ENCODE peak calls at places on chromosomes 13 and 19, in seven cellular contexts. K is psoas muscle, L is mucosa of descending colon, X is heart left ventricle, T is uterus, P is tibial artery, F is heart right ventricle. U is an unnamed sample. For H3K36me3, the result is how much of the 10 kb centered on the place peaks cover.

GRCh38 chr13:46176756-46177155 is 5.2 kb downstream of the LCP1 start:
- DNase-seq in F (no peak), T (no peak), L (no peak), X (no peak), K (no peak), P (no peak), U (no peak)

GRCh38 chr19:54521022-54521859 is 18.6 kb downstream of the LAIR2 start:
- DNase-seq in F (no peak), P (no peak), L (no peak), T (no peak), X (no peak), K (no peak), U (peak)

GRCh38 chr19:22622901-22623840 is 11.0 kb upstream of the ZNF492 start:
- DNase-seq in F (peak), K (no peak), L (no peak), T (no peak), P (no peak), X (peak), U (no peak)

GRCh38 chr19:11237321-11237720 is 2.1 kb upstream of the ANGPTL8 start:
- DNase-seq in T (no peak), F (no peak), L (no peak), K (no peak), P (no peak), X (no peak), U (no peak)

GRCh38 chr13:45040626-45041025 is 51.3 kb downstream of the GPALPP1 start:
- DNase-seq in K (no peak), L (no peak), P (no peak), T (no peak), X (no peak), F (no peak), U (no peak)

GRCh38 chr13:35566340-35566739 is 89.9 kb upstream of the MAB21L1 start:
- DNase-seq in L (no peak), F (no peak), T (no peak), K (no peak), X (no peak), P (no peak), U (no peak)

GRCh38 chr13:30618186-30618937 is 642 bp downstream of the USPL1 start:
- DNase-seq in X (no peak), P (peak), F (no peak), T (no peak), K (peak), L (peak), U (peak)

GRCh38 chr13:31945202-31945978 is 86.2 kb upstream of the FRY start:
- DNase-seq in T (peak), K (peak), F (peak), P (peak), X (peak), L (peak), U (no peak)

GRCh38 chr13:110485604-110486003 is 75.9 kb downstream of the RAB20 start:
- DNase-seq in F (no peak), L (no peak), P (no peak), T (no peak), K (no peak), X (no peak), U (no peak)

GRCh38 chr19:15424692-15425272 is 6.0 kb upstream of the AKAP8L start:
- DNase-seq in T (no peak), X (peak), K (peak), L (no peak), F (no peak), P (no peak), U (no peak)
- H3K36me3 ChIP-seq in T (under half), X (half or more), K (under half), L (under half), F (under half), P (half or more), U (under half)

DNA sequence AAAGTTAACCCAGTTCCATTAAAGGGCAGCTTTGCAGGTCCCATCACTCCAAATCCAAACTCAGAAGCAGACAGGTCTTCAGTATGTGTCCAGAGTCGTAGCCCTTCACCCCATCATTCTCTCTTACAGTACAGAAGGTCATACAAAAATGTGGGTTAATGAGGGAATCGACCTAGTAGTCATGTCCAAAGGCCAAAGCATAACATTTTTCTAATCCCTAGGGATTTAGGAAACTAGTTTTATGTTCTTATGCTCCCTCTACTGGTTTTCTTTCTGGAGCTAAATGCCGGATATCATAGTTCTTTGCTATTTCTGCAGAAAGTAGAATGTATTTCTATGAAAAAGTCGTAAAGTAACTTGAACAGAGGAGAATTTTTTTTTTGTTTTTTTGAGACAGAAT is 72.2 kb downstream of the DHRS12 start:
- DNase-seq in K (no peak), X (no peak), P (no peak), F (no peak), T (no peak), L (no peak), U (no peak)
- TF ChIP-seq CTCF in K (peak), X (peak), P (peak), F (peak), T (peak), L (no peak), U (no peak)

DNA sequence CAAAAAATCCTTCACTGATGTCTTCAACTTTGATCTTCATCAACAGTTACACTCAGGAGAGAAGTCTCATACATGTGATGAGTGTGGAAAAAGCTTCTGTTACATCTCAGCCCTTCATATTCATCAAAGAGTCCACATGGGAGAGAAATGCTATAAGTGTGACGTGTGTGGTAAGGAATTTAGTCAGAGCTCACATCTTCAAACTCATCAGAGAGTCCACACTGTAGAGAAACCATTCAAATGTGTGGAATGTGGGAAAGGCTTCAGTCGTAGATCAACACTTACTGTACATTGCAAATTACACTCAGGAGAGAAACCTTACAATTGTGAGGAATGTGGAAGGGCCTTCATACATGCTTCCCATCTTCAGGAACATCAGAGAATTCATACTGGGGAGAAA is 8.4 kb upstream of the ZNF226 start:
- DNase-seq in L (no peak), T (no peak), F (no peak), P (no peak), X (no peak), K (no peak), U (no peak)
- H3K4me3 ChIP-seq in L (no peak), T (no peak), F (no peak), P (no peak), X (no peak), K (no peak), U (no peak)

GRCh38 chr13:28286263-28286662 is 147.9 kb downstream of the PAN3 start:
- DNase-seq in T (no peak), X (no peak), L (no peak), K (no peak), P (no peak), F (no peak), U (no peak)

GRCh38 chr13:28283600-28283999 is 145.3 kb downstream of the PAN3 start:
- DNase-seq in F (no peak), P (no peak), K (no peak), X (no peak), L (no peak), T (no peak), U (no peak)

GRCh38 chr13:28282451-28282850 is 144.1 kb downstream of the PAN3 start:
- DNase-seq in F (no peak), L (no peak), X (no peak), K (no peak), P (no peak), T (no peak), U (no peak)
- H3K36me3 ChIP-seq in F (under half), L (under half), X (half or more), K (under half), P (under half), T (under half), U (under half)

DNA sequence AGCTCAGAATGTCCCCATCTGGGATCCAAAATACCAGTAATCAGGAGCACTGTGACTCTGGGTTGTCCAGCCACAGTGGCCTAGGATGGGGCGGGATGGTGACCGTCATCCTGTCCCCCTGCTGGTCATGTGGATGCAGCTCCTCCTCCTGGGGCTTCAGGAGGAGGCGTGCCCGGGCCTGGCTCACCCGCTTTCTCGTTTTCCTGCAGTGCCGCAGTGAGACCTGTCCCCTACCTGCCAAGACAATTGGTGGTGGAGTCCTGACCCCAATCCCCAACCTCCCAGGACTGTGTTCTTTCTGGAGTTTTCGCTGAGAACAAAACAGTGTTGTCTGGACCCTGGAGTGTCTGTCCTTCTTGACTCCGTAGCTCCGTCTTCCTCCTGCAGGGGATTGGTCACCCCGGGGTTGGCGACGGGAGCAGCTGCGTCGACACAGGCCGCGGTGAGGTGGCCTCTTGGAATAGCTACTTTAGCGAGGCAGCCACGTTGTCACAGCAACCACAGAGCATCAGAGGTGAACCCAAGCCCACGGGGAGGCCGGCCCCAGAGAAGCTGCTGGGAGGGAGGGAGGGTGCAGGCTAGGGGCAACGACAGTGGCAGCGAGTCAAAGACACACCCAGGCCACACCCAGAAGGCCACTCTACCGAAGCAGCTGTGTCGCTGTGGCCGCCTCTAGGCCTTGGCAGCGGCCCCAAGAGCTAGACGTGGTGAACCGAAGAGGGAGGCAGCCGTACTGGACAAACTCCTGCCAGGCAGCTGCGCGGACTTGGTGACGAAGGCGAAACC is 10.1 kb upstream of the EMC10 start:
- DNase-seq in L (peak), T (no peak), F (no peak), K (peak), X (no peak), P (no peak), U (no peak)
- TF ChIP-seq CTCF in L (no peak), T (no peak), F (no peak), K (peak), X (peak), P (no peak), U (no peak)

DNA sequence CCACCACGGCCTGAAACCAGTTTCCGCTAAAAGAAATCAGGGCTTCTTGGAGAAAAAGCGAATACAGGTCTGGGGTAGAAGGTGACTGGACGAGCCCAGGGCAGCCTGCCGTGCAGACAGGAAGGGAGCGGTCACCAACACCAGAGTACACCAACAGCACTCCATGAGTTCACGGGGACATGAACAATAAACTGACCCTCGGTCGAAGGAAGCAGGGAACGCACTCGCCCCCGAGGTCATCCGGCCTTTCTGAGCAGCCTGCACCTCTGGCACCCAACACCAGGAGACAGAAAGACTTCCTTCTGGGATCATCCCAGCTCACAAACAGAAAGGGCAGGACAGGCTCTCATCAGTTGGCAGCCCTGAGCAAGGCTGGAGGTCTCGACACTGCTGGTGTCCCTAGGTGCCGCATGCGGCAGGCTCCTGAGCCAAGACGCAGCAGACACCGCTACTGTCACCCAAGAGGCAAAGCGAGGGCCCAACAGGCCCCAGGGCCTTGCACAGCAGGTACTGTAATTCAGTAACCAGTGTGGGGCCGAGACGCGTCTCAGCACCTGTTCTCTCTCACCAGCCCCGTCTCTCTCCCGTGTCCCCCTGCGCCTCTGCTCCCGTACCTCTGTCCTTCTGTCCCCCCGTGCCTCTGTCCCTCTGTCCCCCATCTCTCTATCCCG is 18.0 kb downstream of the DCUN1D2 start:
- DNase-seq in P (no peak), F (no peak), L (no peak), K (no peak), T (no peak), X (no peak), U (no peak)
- H3K4me3 ChIP-seq in P (no peak), F (peak), L (no peak), K (peak), T (no peak), X (peak), U (no peak)

U was measured in GM06990.